ENCODE peak calls at places on chromosomes 7 and 10, in ten cellular contexts. J is dorsolateral prefrontal cortex; R is stimulated activated CD4-positive, alpha-beta T cell treated with anti-CD3 and anti-CD28 coated beads, Interleukin-12 subunit alpha, Interleukin-12 subunit beta, amount 100 ng/mL, for 24 hours; H is mesendoderm; Y is WTC11; T is RWPE2; G is AG04450; B is NCI-H1092 treated with DMSO at 0.1 percent for 48 hours; M is astrocyte of the hippocampus; Q is sciatic nerve. U is an unnamed sample.

GRCh38 chr10:24793648-24794379 is 70.1 kb upstream of the ARHGAP21 start:
- DNase-seq in J (no peak), R (no peak), H (no peak), Y (no peak), T (no peak), G (no peak), B (no peak), M (peak; percentile 14), Q (no peak), U (no peak)

GRCh38 chr7:148607151-148607661 is 16.6 kb downstream of the C7orf33 start:
- DNase-seq in J (no peak), R (no peak), H (peak; percentile 85), Y (no peak), T (no peak), G (no peak), B (no peak), M (no peak), Q (no peak), U (peak; percentile 88)

GRCh38 chr10:84097787-84098353 is 41.4 kb upstream of the GHITM start:
- DNase-seq in J (no peak), R (no peak), H (no peak), Y (no peak), T (no peak), G (no peak), B (peak; percentile 22), M (peak; percentile 27), Q (no peak), U (no peak)

GRCh38 chr10:70461397-70462348 is 16.9 kb upstream of the PALD1 start:
- DNase-seq in J (peak; percentile 48), R (peak; percentile 38), H (peak; percentile 79), Y (peak; percentile 74), T (no peak), G (peak; percentile 8), B (peak; percentile 35), M (peak; percentile 84), Q (peak; percentile 72), U (peak; percentile 79)

GRCh38 chr10:118925404-118925803 is 104.1 kb upstream of the NANOS1 start:
- DNase-seq in J (no peak), R (no peak), H (no peak), Y (no peak), T (no peak), G (no peak), B (no peak), M (no peak), Q (no peak), U (peak; percentile 13)

GRCh38 chr10:14285941-14286555 is 44.7 kb downstream of the FRMD4A start:
- DNase-seq in J (no peak), R (no peak), H (no peak), Y (no peak), T (no peak), G (no peak), B (no peak), M (no peak), Q (no peak), U (no peak)

GRCh38 chr7:3978839-3979238 is 677.8 kb downstream of the SDK1 start:
- DNase-seq in J (no peak), R (no peak), H (no peak), Y (no peak), T (no peak), G (no peak), B (peak; percentile 44), M (no peak), Q (no peak), U (no peak)

GRCh38 chr7:155972651-155973349 is 160.5 kb upstream of the SHH start:
- DNase-seq in J (no peak), R (no peak), H (no peak), Y (no peak), T (peak; percentile 16), G (no peak), B (no peak), M (no peak), Q (no peak), U (peak; percentile 40)

GRCh38 chr7:38660427-38661099 is 29.4 kb upstream of the AMPH start:
- DNase-seq in J (no peak), R (peak; percentile 5), H (peak; percentile 81), Y (peak; percentile 37), T (no peak), G (no peak), B (peak; percentile 66), M (peak; percentile 68), Q (no peak), U (peak; percentile 67)

GRCh38 chr7:33423646-33424020 is 294.3 kb downstream of the BBS9 start:
- DNase-seq in J (no peak), R (no peak), H (peak; percentile 67), Y (peak; percentile 35), T (no peak), G (no peak), B (peak; percentile 20), M (no peak), Q (no peak), U (no peak)

GRCh38 chr10:88253-88652 is 39.2 kb upstream of the TUBB8 start:
- DNase-seq in J (no peak), R (no peak), H (no peak), Y (no peak), T (no peak), G (no peak), B (no peak), M (no peak), Q (no peak), U (no peak)

GRCh38 chr10:102231357-102232318 is 5.5 kb downstream of the ELOVL3 start:
- DNase-seq in J (no peak), R (peak; percentile 68), H (peak; percentile 70), Y (peak; percentile 89), T (no peak), G (no peak), B (no peak), M (peak; percentile 64), Q (no peak), U (peak; percentile 78)

GRCh38 chr10:126240483-126240882 is 147.8 kb downstream of the ADAM12 start:
- DNase-seq in J (no peak), R (no peak), H (no peak), Y (no peak), T (no peak), G (no peak), B (peak; percentile 55), M (no peak), Q (no peak), U (no peak)

GRCh38 chr7:110623436-110623835 is 467.5 kb upstream of the LRRN3 start:
- DNase-seq in J (no peak), R (no peak), H (peak; percentile 16), Y (no peak), T (no peak), G (no peak), B (no peak), M (no peak), Q (no peak), U (no peak)

GRCh38 chr10:34156781-34157425 is 658.2 kb downstream of the PARD3 start:
- DNase-seq in J (no peak), R (no peak), H (no peak), Y (no peak), T (no peak), G (peak; percentile 21), B (no peak), M (peak; percentile 20), Q (no peak), U (no peak)

GRCh38 chr10:114374141-114374791 is 30.0 kb downstream of the AFAP1L2 start:
- DNase-seq in J (no peak), R (no peak), H (no peak), Y (no peak), T (no peak), G (no peak), B (peak; percentile 2), M (no peak), Q (peak; percentile 83), U (no peak)

U was measured in islet precursor cell.